ENCODE peak calls at places on chromosomes 1 and 21, in ten cellular contexts. One of them, this sample, is unnamed.

GRCh38 chr1:56416385-56416972 is 162.9 kb downstream of the PLPP3 start:
- DNase-seq in T-helper 1 cell: no peak
- DNase-seq in neural progenitor cell: no peak
- DNase-seq in H9: no peak
- DNase-seq in kidney glomerular epithelial cell: no peak
- DNase-seq in 8988T: no peak
- DNase-seq in H54: no peak
- DNase-seq in activated gamma-delta T cell: no peak
- DNase-seq in transverse colon: no peak
- DNase-seq in mesendoderm: peak; percentile 40
- DNase-seq in this sample: no peak

GRCh38 chr21:24076179-24076578 is 1531.1 kb downstream of the MRPL39 start:
- DNase-seq in H54: no peak
- DNase-seq in neural progenitor cell: no peak
- DNase-seq in mesendoderm: peak; percentile 0
- DNase-seq in activated gamma-delta T cell: no peak
- DNase-seq in T-helper 1 cell: no peak
- DNase-seq in transverse colon: no peak
- DNase-seq in H9: no peak
- DNase-seq in 8988T: no peak
- DNase-seq in kidney glomerular epithelial cell: no peak
- DNase-seq in this sample: no peak

GRCh38 chr1:27275686-27276085 is 41.3 kb downstream of the WDTC1 start:
- DNase-seq in H54: no peak
- DNase-seq in neural progenitor cell: no peak
- DNase-seq in 8988T: no peak
- DNase-seq in T-helper 1 cell: no peak
- DNase-seq in transverse colon: no peak
- DNase-seq in mesendoderm: no peak
- DNase-seq in kidney glomerular epithelial cell: no peak
- DNase-seq in activated gamma-delta T cell: no peak
- DNase-seq in H9: no peak
- DNase-seq in this sample: no peak

GRCh38 chr1:40664167-40664537 is 1.3 kb downstream of the RIMS3 start:
- DNase-seq in 8988T: no peak
- DNase-seq in H9: no peak
- DNase-seq in T-helper 1 cell: no peak
- DNase-seq in mesendoderm: no peak
- DNase-seq in kidney glomerular epithelial cell: no peak
- DNase-seq in neural progenitor cell: no peak
- DNase-seq in transverse colon: no peak
- DNase-seq in H54: no peak
- DNase-seq in activated gamma-delta T cell: no peak
- DNase-seq in this sample: no peak

GRCh38 chr1:153962088-153963029 is 978 bp downstream of the SLC39A1 start:
- DNase-seq in H9: no peak
- DNase-seq in H54: no peak
- DNase-seq in activated gamma-delta T cell: no peak
- DNase-seq in neural progenitor cell: no peak
- DNase-seq in 8988T: no peak
- DNase-seq in T-helper 1 cell: no peak
- DNase-seq in mesendoderm: peak; percentile 80
- DNase-seq in transverse colon: peak; percentile 47
- DNase-seq in kidney glomerular epithelial cell: peak; percentile 72
- DNase-seq in this sample: no peak

GRCh38 chr1:60598055-60598910 is 484.1 kb upstream of the NFIA start:
- DNase-seq in H9: no peak
- DNase-seq in transverse colon: no peak
- DNase-seq in H54: no peak
- DNase-seq in activated gamma-delta T cell: no peak
- DNase-seq in kidney glomerular epithelial cell: no peak
- DNase-seq in neural progenitor cell: no peak
- DNase-seq in T-helper 1 cell: no peak
- DNase-seq in 8988T: no peak
- DNase-seq in mesendoderm: no peak
- DNase-seq in this sample: no peak

GRCh38 chr1:218717611-218718010 is 372.5 kb downstream of the TGFB2 start:
- DNase-seq in H9: no peak
- DNase-seq in H54: no peak
- DNase-seq in transverse colon: no peak
- DNase-seq in mesendoderm: no peak
- DNase-seq in 8988T: no peak
- DNase-seq in neural progenitor cell: no peak
- DNase-seq in T-helper 1 cell: no peak
- DNase-seq in kidney glomerular epithelial cell: peak; percentile 69
- DNase-seq in activated gamma-delta T cell: no peak
- DNase-seq in this sample: no peak

GRCh38 chr1:177340601-177341067 is 169.9 kb downstream of the BRINP2 start:
- DNase-seq in H9: no peak
- DNase-seq in activated gamma-delta T cell: no peak
- DNase-seq in neural progenitor cell: no peak
- DNase-seq in mesendoderm: no peak
- DNase-seq in transverse colon: no peak
- DNase-seq in H54: no peak
- DNase-seq in kidney glomerular epithelial cell: no peak
- DNase-seq in 8988T: no peak
- DNase-seq in T-helper 1 cell: no peak
- DNase-seq in this sample: no peak